ENCODE peak calls at places on chromosomes 2 and 18, in eight cellular contexts. One of them, this sample, is unnamed.

GRCh38 chr2:195659114-195659513 is 2.1 kb downstream of the SLC39A10 start:
- DNase-seq in A549: peak
- DNase-seq in ovary: no peak
- DNase-seq in tibial nerve: no peak
- DNase-seq in HepG2: no peak
- DNase-seq in K562: no peak
- DNase-seq in GM12878: no peak
- DNase-seq in stomach: no peak
- DNase-seq in this sample: no peak

GRCh38 chr2:85792783-85793441 is 39.1 kb downstream of the ATOH8 start:
- DNase-seq in A549: peak
- DNase-seq in ovary: no peak
- DNase-seq in tibial nerve: no peak
- DNase-seq in HepG2: no peak
- DNase-seq in K562: no peak
- DNase-seq in GM12878: no peak
- DNase-seq in stomach: no peak
- DNase-seq in this sample: no peak

GRCh38 chr2:233418761-233419625 is 64.7 kb downstream of the DGKD start:
- DNase-seq in A549: peak
- DNase-seq in ovary: no peak
- DNase-seq in tibial nerve: no peak
- DNase-seq in HepG2: no peak
- DNase-seq in K562: no peak
- DNase-seq in GM12878: peak
- DNase-seq in stomach: peak
- DNase-seq in this sample: peak

GRCh38 chr2:20614201-20615045 is 36.5 kb downstream of the HS1BP3 start:
- DNase-seq in A549: no peak
- DNase-seq in ovary: peak
- DNase-seq in tibial nerve: no peak
- DNase-seq in HepG2: peak
- DNase-seq in K562: no peak
- DNase-seq in GM12878: no peak
- DNase-seq in stomach: peak
- DNase-seq in this sample: no peak

GRCh38 chr2:216916956-216917650 is 57.2 kb upstream of the TNP1 start:
- DNase-seq in A549: no peak
- DNase-seq in ovary: no peak
- DNase-seq in tibial nerve: no peak
- DNase-seq in HepG2: no peak
- DNase-seq in K562: no peak
- DNase-seq in GM12878: no peak
- DNase-seq in stomach: no peak
- DNase-seq in this sample: no peak

GRCh38 chr2:232308986-232309385 is 69.6 kb upstream of the ALPP start:
- DNase-seq in A549: no peak
- DNase-seq in ovary: no peak
- DNase-seq in tibial nerve: no peak
- DNase-seq in HepG2: no peak
- DNase-seq in K562: no peak
- DNase-seq in GM12878: no peak
- DNase-seq in stomach: no peak
- DNase-seq in this sample: no peak

GRCh38 chr2:69366-70344 is 23.4 kb upstream of the FAM110C start:
- DNase-seq in A549: peak
- DNase-seq in ovary: no peak
- DNase-seq in tibial nerve: no peak
- DNase-seq in HepG2: peak
- DNase-seq in K562: peak
- DNase-seq in GM12878: no peak
- DNase-seq in stomach: peak
- DNase-seq in this sample: peak

GRCh38 chr2:109311771-109312170 is 182.8 kb downstream of the SH3RF3 start:
- DNase-seq in A549: no peak
- DNase-seq in ovary: no peak
- DNase-seq in tibial nerve: no peak
- DNase-seq in HepG2: no peak
- DNase-seq in K562: no peak
- DNase-seq in GM12878: no peak
- DNase-seq in stomach: no peak
- DNase-seq in this sample: no peak

GRCh38 chr2:88831792-88832248 is 140.3 kb downstream of the RPIA start:
- DNase-seq in A549: peak
- DNase-seq in ovary: no peak
- DNase-seq in tibial nerve: peak
- DNase-seq in HepG2: peak
- DNase-seq in K562: peak
- DNase-seq in GM12878: no peak
- DNase-seq in stomach: peak
- DNase-seq in this sample: peak

GRCh38 chr2:158743899-158744298 is 51.2 kb upstream of the DAPL1 start:
- DNase-seq in A549: no peak
- DNase-seq in ovary: peak
- DNase-seq in tibial nerve: no peak
- DNase-seq in HepG2: no peak
- DNase-seq in K562: no peak
- DNase-seq in GM12878: no peak
- DNase-seq in stomach: no peak
- DNase-seq in this sample: no peak

GRCh38 chr18:8162797-8163196 is 446.4 kb upstream of the RAB12 start:
- DNase-seq in A549: no peak
- DNase-seq in ovary: no peak
- DNase-seq in tibial nerve: no peak
- DNase-seq in HepG2: no peak
- DNase-seq in K562: no peak
- DNase-seq in GM12878: no peak
- DNase-seq in stomach: no peak
- DNase-seq in this sample: no peak

GRCh38 chr18:74868461-74868860 is 270.8 kb downstream of the ZNF407 start:
- DNase-seq in A549: no peak
- DNase-seq in ovary: no peak
- DNase-seq in tibial nerve: no peak
- DNase-seq in HepG2: no peak
- DNase-seq in K562: no peak
- DNase-seq in GM12878: no peak
- DNase-seq in stomach: no peak
- DNase-seq in this sample: no peak

GRCh38 chr18:621181-621580 is 24.4 kb downstream of the CLUL1 start:
- DNase-seq in A549: no peak
- DNase-seq in ovary: no peak
- DNase-seq in tibial nerve: no peak
- DNase-seq in HepG2: no peak
- DNase-seq in K562: no peak
- DNase-seq in GM12878: no peak
- DNase-seq in stomach: no peak
- DNase-seq in this sample: no peak

GRCh38 chr2:64363848-64364247 is 90.1 kb upstream of the LGALSL start:
- DNase-seq in A549: no peak
- DNase-seq in ovary: no peak
- DNase-seq in tibial nerve: no peak
- DNase-seq in HepG2: no peak
- DNase-seq in K562: no peak
- DNase-seq in GM12878: no peak
- DNase-seq in stomach: no peak
- DNase-seq in this sample: no peak

GRCh38 chr2:133026536-133027177 is 356.7 kb upstream of the LYPD1 start:
- DNase-seq in A549: no peak
- DNase-seq in ovary: no peak
- DNase-seq in tibial nerve: no peak
- DNase-seq in HepG2: no peak
- DNase-seq in K562: no peak
- DNase-seq in GM12878: no peak
- DNase-seq in stomach: no peak
- DNase-seq in this sample: no peak

GRCh38 chr2:112204411-112204810 is 50.4 kb downstream of the ZC3H8 start:
- DNase-seq in A549: peak
- DNase-seq in ovary: no peak
- DNase-seq in tibial nerve: no peak
- DNase-seq in HepG2: peak
- DNase-seq in K562: no peak
- DNase-seq in GM12878: no peak
- DNase-seq in stomach: no peak
- DNase-seq in this sample: no peak

GRCh38 chr2:30465171-30465545 is 18.1 kb downstream of the LCLAT1 start:
- DNase-seq in A549: no peak
- DNase-seq in ovary: no peak
- DNase-seq in tibial nerve: no peak
- DNase-seq in HepG2: no peak
- DNase-seq in K562: no peak
- DNase-seq in GM12878: no peak
- DNase-seq in stomach: no peak
- DNase-seq in this sample: no peak

GRCh38 chr2:30666307-30666874 is 140.9 kb downstream of the CAPN13 start:
- DNase-seq in A549: peak
- DNase-seq in ovary: no peak
- DNase-seq in tibial nerve: no peak
- DNase-seq in HepG2: peak
- DNase-seq in K562: no peak
- DNase-seq in GM12878: peak
- DNase-seq in stomach: no peak
- DNase-seq in this sample: peak

GRCh38 chr18:74251297-74252031 is 40.3 kb downstream of the CYB5A start:
- DNase-seq in A549: peak
- DNase-seq in ovary: no peak
- DNase-seq in tibial nerve: no peak
- DNase-seq in HepG2: peak
- DNase-seq in K562: no peak
- DNase-seq in GM12878: no peak
- DNase-seq in stomach: no peak
- DNase-seq in this sample: no peak

GRCh38 chr2:25368650-25369049 is 26.9 kb upstream of the DNMT3A start:
- DNase-seq in A549: no peak
- DNase-seq in ovary: peak
- DNase-seq in tibial nerve: no peak
- DNase-seq in HepG2: no peak
- DNase-seq in K562: no peak
- DNase-seq in GM12878: no peak
- DNase-seq in stomach: no peak
- DNase-seq in this sample: no peak

GRCh38 chr2:238916176-238916874 is 68.4 kb downstream of the TWIST2 start:
- DNase-seq in A549: no peak
- DNase-seq in ovary: peak
- DNase-seq in tibial nerve: no peak
- DNase-seq in HepG2: no peak
- DNase-seq in K562: no peak
- DNase-seq in GM12878: no peak
- DNase-seq in stomach: no peak
- DNase-seq in this sample: no peak

GRCh38 chr2:225584821-225585220 is 185.3 kb downstream of the NYAP2 start:
- DNase-seq in A549: peak
- DNase-seq in ovary: no peak
- DNase-seq in tibial nerve: no peak
- DNase-seq in HepG2: no peak
- DNase-seq in K562: no peak
- DNase-seq in GM12878: no peak
- DNase-seq in stomach: no peak
- DNase-seq in this sample: peak

DNA sequence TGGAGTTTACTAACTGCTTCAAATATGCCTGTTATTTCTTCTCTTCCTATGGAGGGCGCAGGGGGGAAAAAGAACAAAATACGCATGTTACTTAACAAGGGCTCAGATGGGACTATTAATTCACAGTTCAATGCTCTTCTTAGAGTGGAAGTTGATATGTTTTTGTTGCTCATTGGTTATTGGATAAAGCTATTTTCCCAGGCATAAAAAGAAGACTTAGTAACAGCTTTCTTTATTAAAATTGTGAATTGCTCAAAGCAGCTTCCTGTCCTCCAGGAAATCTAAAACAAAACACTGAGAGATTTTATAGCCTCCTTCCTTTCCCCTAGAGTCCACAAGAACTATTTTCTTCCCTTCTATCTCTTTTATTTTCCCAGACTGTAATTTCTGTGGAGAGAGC is 180.8 kb downstream of the SH3BP4 start:
- DNase-seq in A549: no peak
- DNase-seq in ovary: no peak
- DNase-seq in tibial nerve: no peak
- DNase-seq in HepG2: no peak
- DNase-seq in K562: no peak
- DNase-seq in GM12878: no peak
- DNase-seq in stomach: no peak
- DNase-seq in this sample: no peak
- TF ChIP-seq EP300 in A549: no peak
- TF ChIP-seq EP300 in ovary: no peak
- TF ChIP-seq EP300 in tibial nerve: no peak
- TF ChIP-seq EP300 in HepG2: no peak
- TF ChIP-seq EP300 in K562: no peak
- TF ChIP-seq EP300 in GM12878: no peak
- TF ChIP-seq EP300 in stomach: no peak
- TF ChIP-seq EP300 in this sample: no peak

DNA sequence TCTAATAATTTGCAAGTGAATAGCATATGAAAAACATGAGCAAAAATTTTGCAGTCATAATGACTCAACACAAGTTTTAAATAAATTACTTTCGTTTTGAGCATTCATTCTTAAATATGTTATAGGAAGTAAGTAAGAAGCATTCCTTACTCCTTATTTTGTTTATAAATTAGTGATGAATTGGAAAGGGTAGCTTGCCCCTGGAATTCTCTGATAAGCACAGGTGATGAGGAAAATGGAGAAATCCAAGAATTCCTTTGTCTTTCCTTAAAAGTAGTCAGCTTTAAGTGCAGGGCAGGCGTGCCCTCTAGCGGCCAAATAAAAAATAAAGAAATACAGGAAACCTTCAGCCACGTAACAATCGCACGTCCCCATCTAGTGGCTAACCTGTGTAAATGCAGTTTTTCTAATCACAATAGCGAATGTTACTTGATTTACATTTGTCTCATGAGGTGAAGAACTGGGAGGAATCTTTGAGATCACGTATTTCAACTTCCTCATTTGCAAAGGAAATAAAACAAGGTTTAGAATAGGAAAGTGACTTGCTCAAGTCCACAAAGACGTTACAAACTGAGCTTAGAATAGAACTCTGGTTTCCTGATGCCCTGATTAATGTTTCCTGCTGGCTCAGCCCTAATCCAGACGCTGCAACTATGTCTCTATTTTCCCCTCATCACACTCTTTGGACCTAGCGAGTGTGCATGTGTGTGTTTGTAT is 47.2 kb upstream of the ZNG1B start:
- DNase-seq in A549: peak
- DNase-seq in ovary: peak
- DNase-seq in tibial nerve: peak
- DNase-seq in HepG2: peak
- DNase-seq in K562: peak
- DNase-seq in GM12878: peak
- DNase-seq in stomach: peak
- DNase-seq in this sample: no peak
- TF ChIP-seq EP300 in A549: no peak
- TF ChIP-seq EP300 in ovary: no peak
- TF ChIP-seq EP300 in tibial nerve: peak
- TF ChIP-seq EP300 in HepG2: no peak
- TF ChIP-seq EP300 in K562: no peak
- TF ChIP-seq EP300 in GM12878: no peak
- TF ChIP-seq EP300 in stomach: no peak
- TF ChIP-seq EP300 in this sample: no peak

GRCh38 chr2:174088706-174089105 is 123.5 kb upstream of the SP3 start:
- DNase-seq in A549: no peak
- DNase-seq in ovary: no peak
- DNase-seq in tibial nerve: no peak
- DNase-seq in HepG2: no peak
- DNase-seq in K562: no peak
- DNase-seq in GM12878: no peak
- DNase-seq in stomach: no peak
- DNase-seq in this sample: no peak
- TF ChIP-seq EP300 in A549: no peak
- TF ChIP-seq EP300 in ovary: no peak
- TF ChIP-seq EP300 in tibial nerve: no peak
- TF ChIP-seq EP300 in HepG2: no peak
- TF ChIP-seq EP300 in K562: no peak
- TF ChIP-seq EP300 in GM12878: no peak
- TF ChIP-seq EP300 in stomach: no peak
- TF ChIP-seq EP300 in this sample: no peak

GRCh38 chr18:48951448-48952286 is 902 bp upstream of the SMAD7 start:
- DNase-seq in A549: peak
- DNase-seq in ovary: peak
- DNase-seq in tibial nerve: peak
- DNase-seq in HepG2: peak
- DNase-seq in K562: peak
- DNase-seq in GM12878: no peak
- DNase-seq in stomach: peak
- DNase-seq in this sample: no peak
- TF ChIP-seq EP300 in A549: no peak
- TF ChIP-seq EP300 in ovary: no peak
- TF ChIP-seq EP300 in tibial nerve: no peak
- TF ChIP-seq EP300 in HepG2: no peak
- TF ChIP-seq EP300 in K562: no peak
- TF ChIP-seq EP300 in GM12878: no peak
- TF ChIP-seq EP300 in stomach: no peak
- TF ChIP-seq EP300 in this sample: no peak

This sample was measured in esophagus muscularis mucosa.